ENCODE peak calls at places on chromosomes 3 and 15, in five cellular contexts. Z is choroid plexus epithelial cell, Y is astrocyte of the spinal cord, V is upper lobe of right lung, S is ovary. H is an unnamed sample.

GRCh38 chr15:61186905-61187865 is 41.9 kb downstream of the RORA start:
- DNase-seq in Z (no peak), Y (no peak), V (peak; percentile 71), S (no peak), H (no peak)

GRCh38 chr3:149646181-149646766 is 11.6 kb downstream of the WWTR1 start:
- DNase-seq in Z (no peak), Y (peak; percentile 59), V (no peak), S (no peak), H (no peak)

GRCh38 chr15:68303560-68304436 is 26.3 kb downstream of the FEM1B start:
- DNase-seq in Z (no peak), Y (no peak), V (no peak), S (no peak), H (no peak)

GRCh38 chr3:149894211-149894610 is 76.5 kb downstream of the PFN2 start:
- DNase-seq in Z (peak; percentile 21), Y (no peak), V (no peak), S (no peak), H (no peak)

GRCh38 chr15:70742928-70743327 is 20.4 kb downstream of the UACA start:
- DNase-seq in Z (peak; percentile 78), Y (peak; percentile 52), V (no peak), S (no peak), H (peak; percentile 7)

GRCh38 chr3:116067275-116067674 is 378.0 kb downstream of the LSAMP start:
- DNase-seq in Z (no peak), Y (no peak), V (no peak), S (no peak), H (peak; percentile 32)

GRCh38 chr3:170178631-170179030 is 2.9 kb downstream of the PHC3 start:
- DNase-seq in Z (no peak), Y (no peak), V (no peak), S (no peak), H (peak; percentile 69)

GRCh38 chr3:174769171-174769570 is 90.0 kb upstream of the NAALADL2 start:
- DNase-seq in Z (peak; percentile 39), Y (no peak), V (no peak), S (no peak), H (no peak)

GRCh38 chr3:8629151-8630021 is 15.2 kb downstream of the SSUH2 start:
- DNase-seq in Z (peak; percentile 51), Y (peak; percentile 81), V (peak; percentile 87), S (no peak), H (peak; percentile 54)

GRCh38 chr3:196016485-196016884 is 65.4 kb downstream of the TFRC start:
- DNase-seq in Z (peak; percentile 83), Y (peak; percentile 64), V (no peak), S (no peak), H (peak; percentile 7)

GRCh38 chr15:57306944-57307411 is 69.3 kb upstream of the CGNL1 start:
- DNase-seq in Z (no peak), Y (no peak), V (no peak), S (peak; percentile 59), H (no peak)

GRCh38 chr3:18717588-18717987 is 292.4 kb upstream of the SATB1 start:
- DNase-seq in Z (no peak), Y (no peak), V (no peak), S (no peak), H (no peak)

GRCh38 chr3:160127308-160127707 is 97.9 kb upstream of the C3orf80 start:
- DNase-seq in Z (no peak), Y (no peak), V (no peak), S (no peak), H (peak; percentile 71)

GRCh38 chr15:80783275-80783674 is 4.1 kb downstream of the CEMIP start:
- DNase-seq in Z (no peak), Y (no peak), V (no peak), S (no peak), H (no peak)

GRCh38 chr3:111592941-111593340 is 2.2 kb downstream of the ZBED2 start:
- DNase-seq in Z (no peak), Y (no peak), V (no peak), S (no peak), H (no peak)

GRCh38 chr15:62071711-62072308 is 5.0 kb downstream of the C2CD4A start:
- DNase-seq in Z (peak; percentile 71), Y (peak; percentile 63), V (no peak), S (no peak), H (peak; percentile 45)

GRCh38 chr15:55526559-55527036 is 18.6 kb upstream of the DNAAF4 start:
- DNase-seq in Z (peak; percentile 85), Y (peak; percentile 47), V (no peak), S (no peak), H (peak; percentile 76)

GRCh38 chr3:12954891-12955650 is 113.7 kb upstream of the RPL32 start:
- DNase-seq in Z (no peak), Y (peak; percentile 20), V (peak; percentile 88), S (peak; percentile 56), H (peak; percentile 26)

GRCh38 chr3:193744822-193745684 is 152.0 kb downstream of the OPA1 start:
- DNase-seq in Z (peak; percentile 47), Y (no peak), V (no peak), S (no peak), H (no peak)

GRCh38 chr3:65953881-65954733 is 84.6 kb downstream of the MAGI1 start:
- DNase-seq in Z (no peak), Y (peak; percentile 70), V (peak; percentile 70), S (peak; percentile 50), H (no peak)

DNA sequence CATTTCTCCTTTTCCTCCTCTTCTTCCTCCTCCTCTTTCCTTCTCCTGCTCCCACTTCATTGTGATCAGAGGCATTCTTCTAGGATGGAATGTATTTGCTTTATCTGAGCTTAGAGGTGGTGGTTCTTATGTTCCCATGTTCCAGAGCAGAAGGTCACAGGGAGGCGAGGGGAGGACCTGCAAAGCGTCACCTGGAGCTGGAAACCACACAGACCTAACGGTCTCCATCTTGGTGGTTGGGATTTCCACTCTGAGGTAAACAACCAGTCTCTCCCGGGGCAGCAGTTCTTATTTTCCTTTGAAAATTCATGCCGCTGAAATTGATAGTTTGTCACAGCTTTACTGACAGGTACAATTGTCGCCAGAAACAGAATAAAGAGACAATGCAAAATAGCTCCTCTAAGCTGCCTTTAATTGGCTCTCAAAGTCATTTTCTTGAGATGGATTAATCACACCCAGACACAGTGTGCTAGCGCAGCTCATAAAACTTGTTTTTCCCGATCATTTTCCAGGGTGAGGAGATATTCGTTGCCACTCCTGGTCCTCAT is 17.0 kb upstream of the AGBL1 start:
- DNase-seq in Z (no peak), Y (no peak), V (no peak), S (no peak), H (no peak)
- H3K4me3 ChIP-seq in Z (no peak overlapping the region), Y (no peak overlapping the region), V (no peak overlapping the region), S (no peak overlapping the region), H (no peak overlapping the region)

GRCh38 chr3:133965033-133965570 is 64.6 kb downstream of the SLCO2A1 start:
- DNase-seq in Z (no peak), Y (peak; percentile 59), V (no peak), S (peak; percentile 5), H (no peak)

GRCh38 chr3:133962879-133963278 is 66.8 kb downstream of the SLCO2A1 start:
- DNase-seq in Z (peak; percentile 48), Y (peak; percentile 78), V (no peak), S (peak; percentile 12), H (no peak)

GRCh38 chr3:133963657-133964396 is 65.9 kb downstream of the SLCO2A1 start:
- DNase-seq in Z (no peak), Y (no peak), V (no peak), S (no peak), H (no peak)

GRCh38 chr3:133965906-133966305 is 63.8 kb downstream of the SLCO2A1 start:
- DNase-seq in Z (no peak), Y (no peak), V (no peak), S (no peak), H (no peak)

GRCh38 chr3:133964547-133964946 is 65.2 kb downstream of the SLCO2A1 start:
- DNase-seq in Z (no peak), Y (no peak), V (no peak), S (peak; percentile 7), H (no peak)
- TF ChIP-seq CTCF in Z (peak; percentile 45), Y (peak; percentile 22), V (peak; percentile 7), S (no peak), H (no peak)

GRCh38 chr3:36075491-36075890 is 304.8 kb upstream of the STAC start:
- DNase-seq in Z (no peak), Y (peak; percentile 13), V (no peak), S (no peak), H (no peak)

DNA sequence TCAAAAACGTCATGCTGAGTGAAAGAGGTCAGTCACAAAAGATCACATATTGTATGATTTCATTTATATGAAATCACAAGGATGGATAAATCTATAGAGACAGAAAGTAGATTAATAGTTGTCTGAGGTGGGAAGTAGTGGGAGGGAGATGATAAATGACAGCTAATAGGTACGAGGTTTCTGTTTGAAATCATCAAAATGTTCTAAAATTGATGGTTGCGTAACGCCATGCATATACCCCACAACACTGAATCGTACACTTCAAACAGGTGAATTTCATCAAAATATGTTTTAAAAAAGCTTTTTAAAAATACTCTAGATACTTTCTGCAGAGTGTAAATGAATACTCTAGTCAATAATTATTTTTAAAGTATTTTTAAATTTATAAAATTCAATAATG is 303.0 kb upstream of the STAC start:
- DNase-seq in Z (no peak), Y (no peak), V (no peak), S (no peak), H (no peak)
- H3K4me3 ChIP-seq in Z (no peak overlapping the region), Y (no peak overlapping the region), V (no peak overlapping the region), S (no peak overlapping the region), H (no peak overlapping the region)

DNA sequence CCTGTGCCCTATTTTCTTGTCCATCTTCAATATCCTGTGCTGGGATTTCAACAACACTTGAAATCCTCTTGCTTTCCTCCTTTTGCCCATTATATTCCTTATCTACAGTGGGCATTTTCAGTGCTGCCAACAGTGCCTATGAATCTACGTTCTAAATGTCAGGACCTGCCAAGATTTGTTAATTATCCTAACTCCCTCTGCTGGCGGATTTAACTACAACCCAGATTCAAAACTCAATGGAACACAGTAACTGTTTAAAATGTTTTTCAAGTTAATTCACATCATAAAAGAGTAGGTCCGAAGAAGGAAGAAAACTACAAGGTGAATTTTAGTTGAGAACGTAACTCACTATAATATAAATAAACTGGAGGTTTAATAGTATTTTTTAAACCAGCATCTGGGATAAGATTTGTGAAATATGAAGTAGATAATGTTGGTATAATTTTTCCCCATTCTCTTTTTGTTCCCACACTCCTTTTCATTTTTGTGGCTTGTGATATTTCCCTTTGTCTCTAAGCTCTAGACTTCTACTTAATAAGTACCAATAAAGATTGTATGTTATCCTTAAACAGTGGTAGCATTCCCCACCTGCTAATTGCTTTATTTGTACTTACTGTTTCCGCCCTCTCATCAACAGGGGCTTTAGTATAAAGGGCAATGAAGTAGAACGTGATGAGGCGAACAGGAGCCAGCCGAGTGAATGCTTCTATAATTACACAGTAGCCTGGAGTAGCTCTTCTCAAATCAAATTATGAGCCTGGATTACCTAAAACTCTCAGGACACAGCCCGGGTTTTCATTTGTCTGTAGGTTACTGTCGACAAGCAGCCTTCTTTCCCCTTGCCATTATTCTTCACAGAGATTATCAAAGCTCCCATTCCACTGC is 302.5 kb upstream of the ATP11B start:
- DNase-seq in Z (peak; percentile 15), Y (peak; percentile 37), V (no peak), S (no peak), H (peak; percentile 34)
- TF ChIP-seq CTCF in Z (peak; percentile 29), Y (peak; percentile 55), V (peak; percentile 34), S (no peak), H (peak; percentile 28)